ENCODE peak calls at places on chromosomes 16 and 17, in four cellular contexts. One of them, this sample, is unnamed.

GRCh38 chr16:84847554-84848415 is 28.0 kb downstream of the CRISPLD2 start:
- DNase-seq in activated naive CD8-positive, alpha-beta T cell treated with anti-CD3 and anti-CD28 coated beads for 36 hours: no peak
- DNase-seq in aorta: no peak
- DNase-seq in T-cell: no peak
- DNase-seq in this sample: no peak

GRCh38 chr16:30715777-30716445 is 16.9 kb downstream of the SRCAP start:
- DNase-seq in activated naive CD8-positive, alpha-beta T cell treated with anti-CD3 and anti-CD28 coated beads for 36 hours: peak
- DNase-seq in aorta: no peak
- DNase-seq in T-cell: peak
- DNase-seq in this sample: no peak

GRCh38 chr17:28043296-28043695 is 819 bp downstream of the NLK start:
- DNase-seq in aorta: no peak
- DNase-seq in T-cell: no peak
- DNase-seq in activated naive CD8-positive, alpha-beta T cell treated with anti-CD3 and anti-CD28 coated beads for 36 hours: no peak
- DNase-seq in this sample: no peak

GRCh38 chr17:55883112-55883511 is 132.3 kb downstream of the PCTP start:
- DNase-seq in activated naive CD8-positive, alpha-beta T cell treated with anti-CD3 and anti-CD28 coated beads for 36 hours: no peak
- DNase-seq in aorta: no peak
- DNase-seq in T-cell: no peak
- DNase-seq in this sample: no peak

GRCh38 chr17:81103379-81103778 is 61.9 kb upstream of the PVALEF start:
- DNase-seq in aorta: no peak
- DNase-seq in activated naive CD8-positive, alpha-beta T cell treated with anti-CD3 and anti-CD28 coated beads for 36 hours: no peak
- DNase-seq in T-cell: no peak
- DNase-seq in this sample: no peak

GRCh38 chr16:10916534-10916933 is 25.7 kb downstream of the DEXI start:
- DNase-seq in aorta: no peak
- DNase-seq in activated naive CD8-positive, alpha-beta T cell treated with anti-CD3 and anti-CD28 coated beads for 36 hours: no peak
- DNase-seq in T-cell: no peak
- DNase-seq in this sample: no peak

GRCh38 chr16:73197598-73197997 is 149.7 kb upstream of the ZFHX3 start:
- DNase-seq in aorta: no peak
- DNase-seq in activated naive CD8-positive, alpha-beta T cell treated with anti-CD3 and anti-CD28 coated beads for 36 hours: no peak
- DNase-seq in T-cell: no peak
- DNase-seq in this sample: no peak

GRCh38 chr17:32971171-32971570 is 20.5 kb upstream of the SPACA3 start:
- DNase-seq in T-cell: no peak
- DNase-seq in aorta: no peak
- DNase-seq in activated naive CD8-positive, alpha-beta T cell treated with anti-CD3 and anti-CD28 coated beads for 36 hours: peak
- DNase-seq in this sample: no peak

GRCh38 chr16:15650019-15650697 is at the start of gene NDE1:
- DNase-seq in aorta: peak
- DNase-seq in T-cell: peak
- DNase-seq in activated naive CD8-positive, alpha-beta T cell treated with anti-CD3 and anti-CD28 coated beads for 36 hours: peak
- DNase-seq in this sample: peak

GRCh38 chr17:15123593-15124590 is 141.2 kb downstream of the PMP22 start:
- DNase-seq in activated naive CD8-positive, alpha-beta T cell treated with anti-CD3 and anti-CD28 coated beads for 36 hours: no peak
- DNase-seq in aorta: no peak
- DNase-seq in T-cell: no peak
- DNase-seq in this sample: no peak

GRCh38 chr16:31177136-31177535 is 2.8 kb upstream of the FUS start:
- DNase-seq in activated naive CD8-positive, alpha-beta T cell treated with anti-CD3 and anti-CD28 coated beads for 36 hours: peak
- DNase-seq in aorta: no peak
- DNase-seq in T-cell: peak
- DNase-seq in this sample: peak

This sample was measured in lower lobe of right lung.